ENCODE peak calls at places on chromosomes 1 and 21, in seven cellular contexts. I is stimulated activated CD4-positive, alpha-beta T cell treated with anti-CD3 and anti-CD28 coated beads, TNF-alpha, amount 100 ng/mL, for 1 hour; R is activated CD4-positive, alpha-beta T cell treated with anti-CD3 and anti-CD28 coated beads, Interleukin-2, amount 50 U/mL, for 48 hours; N is EH; J is hepatocyte; S is AG08395; U is M059J. A is an unnamed sample.

GRCh38 chr1:102550729-102551384 is 554.1 kb upstream of the OLFM3 start:
- DNase-seq in I (no peak), R (peak; percentile 7), N (peak; percentile 53), J (peak; percentile 20), S (no peak), U (peak; percentile 15), A (peak; percentile 21)

GRCh38 chr21:21163904-21164303 is 165.7 kb downstream of the NCAM2 start:
- DNase-seq in I (no peak), R (peak; percentile 33), N (peak; percentile 74), J (peak; percentile 81), S (peak; percentile 64), U (peak; percentile 68), A (peak; percentile 58)

GRCh38 chr1:113657126-113657525 is 102.2 kb downstream of the PHTF1 start:
- DNase-seq in I (no peak), R (no peak), N (no peak), J (no peak), S (no peak), U (no peak), A (no peak)

GRCh38 chr1:7570311-7570710 is 200.8 kb upstream of the VAMP3 start:
- DNase-seq in I (no peak), R (no peak), N (no peak), J (no peak), S (no peak), U (no peak), A (no peak)

GRCh38 chr1:209354111-209354839 is 229.2 kb upstream of the CAMK1G start:
- DNase-seq in I (peak; percentile 7), R (peak; percentile 56), N (peak; percentile 87), J (peak; percentile 95), S (peak; percentile 87), U (peak; percentile 92), A (peak; percentile 87)

GRCh38 chr1:50181027-50181663 is 72.4 kb downstream of the ELAVL4 start:
- DNase-seq in I (no peak), R (no peak), N (no peak), J (peak; percentile 30), S (no peak), U (no peak), A (no peak)

GRCh38 chr1:8352886-8353285 is 35.0 kb downstream of the SLC45A1 start:
- DNase-seq in I (no peak), R (no peak), N (no peak), J (no peak), S (no peak), U (no peak), A (no peak)

GRCh38 chr1:179599623-179600249 is 8.1 kb downstream of the TDRD5 start:
- DNase-seq in I (no peak), R (no peak), N (peak; percentile 46), J (peak; percentile 59), S (no peak), U (peak; percentile 22), A (peak; percentile 31)

GRCh38 chr1:92854386-92854785 is 22.5 kb downstream of the RPL5 start:
- DNase-seq in I (no peak), R (no peak), N (no peak), J (no peak), S (no peak), U (no peak), A (no peak)

GRCh38 chr1:163085041-163085903 is 16.1 kb downstream of the RGS4 start:
- DNase-seq in I (no peak), R (no peak), N (peak; percentile 82), J (no peak), S (peak; percentile 29), U (peak; percentile 77), A (peak; percentile 40)

A was measured in RPMI7951.